ENCODE peak calls at places on chromosome 22, in ten cellular contexts. J, L, K, P, E, R, W, Q, S and C are unnamed samples.

GRCh38 chr22:28670691-28671261 is 8.9 kb downstream of the TTC28 start:
- DNase-seq in R (no peak), S (no peak), E (peak; percentile 3), L (no peak), K (no peak), J (no peak), W (no peak), P (no peak), Q (no peak), C (no peak)

GRCh38 chr22:46573781-46574437 is 36.5 kb upstream of the CELSR1 start:
- DNase-seq in W (peak; percentile 90), K (no peak), P (no peak), E (no peak), L (no peak), R (no peak), Q (no peak), S (no peak), J (no peak), C (no peak)

GRCh38 chr22:36641902-36642640 is 61.5 kb downstream of the CACNG2 start:
- DNase-seq in K (no peak), W (no peak), Q (no peak), S (no peak), R (no peak), L (peak; percentile 36), P (peak; percentile 42), E (peak; percentile 59), J (no peak), C (peak; percentile 42)

GRCh38 chr22:24161485-24161884 is 19.8 kb upstream of the SUSD2 start:
- DNase-seq in J (no peak), S (no peak), E (no peak), W (no peak), K (no peak), R (no peak), P (no peak), Q (no peak), L (no peak), C (no peak)

GRCh38 chr22:29136715-29137700 is 64.2 kb downstream of the KREMEN1 start:
- DNase-seq in P (no peak), Q (no peak), J (peak; percentile 49), E (no peak), W (no peak), S (peak; percentile 31), R (no peak), K (no peak), L (peak; percentile 46), C (peak; percentile 56)

GRCh38 chr22:45689195-45689594 is 17.6 kb downstream of the ATXN10 start:
- DNase-seq in Q (no peak), J (no peak), L (no peak), S (no peak), R (no peak), P (no peak), K (no peak), W (no peak), E (no peak), C (no peak)

GRCh38 chr22:19636696-19637355 is 77.5 kb upstream of the SEPTIN5 start:
- DNase-seq in K (no peak), S (no peak), Q (no peak), P (no peak), E (no peak), J (no peak), W (peak; percentile 34), R (no peak), L (no peak), C (no peak)

GRCh38 chr22:42699281-42699681 is 21.4 kb downstream of the A4GALT start:
- DNase-seq in J (no peak), Q (no peak), S (no peak), E (no peak), W (peak; percentile 82), P (no peak), K (no peak), L (no peak), R (no peak), C (no peak)

GRCh38 chr22:27150530-27150909 is 493.1 kb downstream of the MIAT start:
- DNase-seq in J (no peak), E (no peak), L (no peak), W (no peak), S (no peak), K (no peak), Q (no peak), R (no peak), P (no peak), C (no peak)

GRCh38 chr22:19998991-19999820 is 17.4 kb downstream of the ARVCF start:
- DNase-seq in R (no peak), W (peak; percentile 80), L (no peak), Q (peak; percentile 52), E (no peak), S (no peak), K (no peak), J (no peak), P (no peak), C (no peak)

GRCh38 chr22:30310881-30311771 is 15.6 kb downstream of the TBC1D10A start:
- DNase-seq in P (peak; percentile 49), K (no peak), L (no peak), Q (no peak), R (no peak), E (peak; percentile 57), W (peak; percentile 88), J (no peak), S (no peak), C (no peak)

GRCh38 chr22:35403356-35403755 is 3.4 kb downstream of the MCM5 start:
- DNase-seq in L (no peak), E (no peak), R (no peak), J (no peak), W (peak; percentile 38), K (no peak), P (no peak), S (no peak), Q (no peak), C (no peak)

GRCh38 chr22:27585141-27585540 is 216.4 kb downstream of the MN1 start:
- DNase-seq in S (no peak), L (no peak), J (no peak), K (no peak), W (peak; percentile 75), P (no peak), Q (no peak), R (no peak), E (no peak), C (no peak)

GRCh38 chr22:38403806-38404205 is 51.2 kb downstream of the KCNJ4 start:
- DNase-seq in L (no peak), S (no peak), E (no peak), W (peak; percentile 35), Q (no peak), R (no peak), P (no peak), K (peak; percentile 61), J (no peak), C (no peak)

GRCh38 chr22:40727607-40728325 is 48.5 kb downstream of the MCHR1 start:
- DNase-seq in E (no peak), K (no peak), L (no peak), R (no peak), P (no peak), W (no peak), S (no peak), Q (no peak), J (no peak), C (no peak)

GRCh38 chr22:45547016-45547345 is 44.3 kb downstream of the FBLN1 start:
- DNase-seq in W (peak; percentile 73), P (no peak), R (no peak), Q (no peak), K (no peak), J (no peak), S (no peak), E (no peak), L (no peak), C (no peak)

GRCh38 chr22:40258463-40259046 is 80.8 kb downstream of the TNRC6B start:
- DNase-seq in Q (no peak), W (no peak), P (no peak), L (no peak), R (no peak), E (peak; percentile 12), S (no peak), J (no peak), K (no peak), C (no peak)

GRCh38 chr22:49965291-49966040 is 4.9 kb downstream of the PIM3 start:
- DNase-seq in K (no peak), P (no peak), R (no peak), W (peak; percentile 84), L (no peak), J (no peak), E (no peak), Q (no peak), S (no peak), C (no peak)

GRCh38 chr22:30575011-30575671 is 676 bp upstream of the GAL3ST1 start:
- DNase-seq in K (peak; percentile 52), S (no peak), W (peak; percentile 99), P (no peak), E (peak; percentile 40), L (no peak), Q (no peak), R (no peak), J (no peak), C (no peak)

GRCh38 chr22:40058265-40058664 is 63.5 kb downstream of the FAM83F start:
- DNase-seq in W (no peak), L (no peak), P (no peak), J (no peak), S (no peak), E (no peak), Q (no peak), R (no peak), K (no peak), C (no peak)

GRCh38 chr22:20993304-20994127 is 8.4 kb downstream of the THAP7 start:
- DNase-seq in E (no peak), J (no peak), L (no peak), R (no peak), Q (no peak), P (no peak), W (peak; percentile 70), S (no peak), K (no peak), C (no peak)

GRCh38 chr22:22720724-22721261 is 76.4 kb downstream of the GGTLC2 start:
- DNase-seq in W (no peak), J (no peak), E (no peak), P (no peak), R (no peak), S (no peak), K (no peak), L (no peak), Q (peak; percentile 48), C (no peak)

GRCh38 chr22:30398685-30399680 is 2.2 kb downstream of the SEC14L2 start:
- DNase-seq in P (no peak), K (no peak), W (peak; percentile 74), L (no peak), S (no peak), E (peak; percentile 13), Q (no peak), J (no peak), R (no peak), C (no peak)

GRCh38 chr22:40628354-40629042 is 8.0 kb downstream of the MRTFA start:
- DNase-seq in R (no peak), K (no peak), J (no peak), S (no peak), P (no peak), L (no peak), Q (no peak), W (no peak), E (peak; percentile 58), C (no peak)

GRCh38 chr22:47206819-47207218 is 444.4 kb downstream of the TBC1D22A start:
- DNase-seq in E (no peak), R (no peak), L (no peak), Q (no peak), S (no peak), K (no peak), J (no peak), P (no peak), W (no peak), C (no peak)

GRCh38 chr22:36457688-36458450 is 23.6 kb downstream of the TXN2 start:
- DNase-seq in L (no peak), R (no peak), K (no peak), P (no peak), Q (peak; percentile 45), E (peak; percentile 63), S (no peak), J (no peak), W (peak; percentile 99), C (no peak)

GRCh38 chr22:20241579-20242392 is 26.3 kb downstream of the RTN4R start:
- DNase-seq in P (no peak), K (no peak), E (no peak), R (peak; percentile 15), S (no peak), W (no peak), Q (no peak), J (no peak), L (no peak), C (no peak)

GRCh38 chr22:38347944-38348750 is 30.9 kb upstream of the CSNK1E start:
- DNase-seq in Q (peak; percentile 47), K (no peak), S (no peak), W (peak; percentile 81), E (peak; percentile 54), R (no peak), J (peak; percentile 61), P (no peak), L (no peak), C (no peak)